ENCODE peak calls at places on chromosome 22, in five cellular contexts. D, L, N, S and T are unnamed samples.

GRCh38 chr22:32567544-32567943 is 92.9 kb downstream of the FBXO7 start:
- DNase-seq in D (no peak), L (no peak), N (no peak), S (no peak), T (no peak)

GRCh38 chr22:42180349-42180842 is 49.8 kb upstream of the CYP2D6 start:
- DNase-seq in D (no peak), L (peak), N (no peak), S (peak), T (no peak)

GRCh38 chr22:44325718-44326548 is 13.2 kb upstream of the SHISAL1 start:
- DNase-seq in D (no peak), L (no peak), N (no peak), S (peak), T (no peak)

GRCh38 chr22:36383110-36383581 is 4.6 kb downstream of the MYH9 start:
- DNase-seq in D (no peak), L (no peak), N (no peak), S (peak), T (no peak)

GRCh38 chr22:22210375-22210774 is 34.2 kb upstream of the VPREB1 start:
- DNase-seq in D (no peak), L (no peak), N (no peak), S (peak), T (peak)

GRCh38 chr22:47325249-47325648 is 562.8 kb downstream of the TBC1D22A start:
- DNase-seq in D (no peak), L (no peak), N (no peak), S (no peak), T (no peak)

GRCh38 chr22:27133951-27134664 is 476.7 kb downstream of the MIAT start:
- DNase-seq in D (no peak), L (peak), N (peak), S (peak), T (no peak)

GRCh38 chr22:40510965-40511364 is 125.6 kb downstream of the MRTFA start:
- DNase-seq in D (no peak), L (no peak), N (no peak), S (no peak), T (no peak)

GRCh38 chr22:31082606-31083376 is 1.7 kb downstream of the SMTN start:
- DNase-seq in D (peak), L (peak), N (peak), S (peak), T (peak)

GRCh38 chr22:46074771-46075551 is 75.4 kb upstream of the PPARA start:
- DNase-seq in D (no peak), L (peak), N (peak), S (no peak), T (peak)

GRCh38 chr22:31753005-31753633 is 700 bp upstream of the DEPDC5 start:
- DNase-seq in D (peak), L (peak), N (peak), S (no peak), T (peak)

GRCh38 chr22:33579448-33580093 is 340.7 kb downstream of the LARGE1 start:
- DNase-seq in D (peak), L (peak), N (peak), S (peak), T (peak)

GRCh38 chr22:43849731-43850130 is 12.6 kb downstream of the SULT4A1 start:
- DNase-seq in D (no peak), L (no peak), N (no peak), S (no peak), T (peak)

GRCh38 chr22:25282671-25283561 is 63.5 kb downstream of the CRYBB2 start:
- DNase-seq in D (no peak), L (no peak), N (no peak), S (no peak), T (no peak)

GRCh38 chr22:46654927-46655595 is 34.9 kb downstream of the GRAMD4 start:
- DNase-seq in D (peak), L (no peak), N (no peak), S (no peak), T (no peak)

GRCh38 chr22:30290679-30291333 is 1.5 kb upstream of the CASTOR1 start:
- DNase-seq in D (peak), L (peak), N (peak), S (peak), T (peak)

GRCh38 chr22:41367039-41367679 is 14.6 kb upstream of the TEF start:
- DNase-seq in D (peak), L (peak), N (peak), S (peak), T (peak)

GRCh38 chr22:38162881-38163843 is 18.5 kb downstream of the PLA2G6 start:
- DNase-seq in D (no peak), L (no peak), N (no peak), S (no peak), T (peak)

GRCh38 chr22:31625661-31626426 is 36.2 kb downstream of the PISD start:
- DNase-seq in D (peak), L (no peak), N (peak), S (peak), T (no peak)

GRCh38 chr22:21650823-21651520 is 8.9 kb downstream of the SDF2L1 start:
- DNase-seq in D (no peak), L (no peak), N (no peak), S (no peak), T (no peak)

GRCh38 chr22:48536691-48537591 is 1290.7 kb downstream of the BRD1 start:
- DNase-seq in D (peak), L (no peak), N (no peak), S (no peak), T (peak)

GRCh38 chr22:38081941-38082828 is 1.8 kb downstream of the SLC16A8 start:
- DNase-seq in D (no peak), L (peak), N (peak), S (no peak), T (peak)

GRCh38 chr22:38456841-38457699 is 2.1 kb upstream of the KCNJ4 start:
- DNase-seq in D (no peak), L (no peak), N (no peak), S (no peak), T (no peak)

GRCh38 chr22:37496651-37497599 is 10.7 kb upstream of the MFNG start:
- DNase-seq in D (no peak), L (no peak), N (no peak), S (peak), T (no peak)

GRCh38 chr22:28986366-28986765 is 75.3 kb downstream of the C22orf31 start:
- DNase-seq in D (no peak), L (no peak), N (no peak), S (no peak), T (no peak)

GRCh38 chr22:25013634-25014033 is 61.1 kb downstream of the KIAA1671 start:
- DNase-seq in D (no peak), L (no peak), N (no peak), S (no peak), T (no peak)

GRCh38 chr22:24517446-24517845 is 22.3 kb downstream of the UPB1 start:
- DNase-seq in D (no peak), L (no peak), N (no peak), S (no peak), T (no peak)

GRCh38 chr22:31504282-31504681 is 7.9 kb downstream of the SFI1 start:
- DNase-seq in D (no peak), L (no peak), N (no peak), S (peak), T (no peak)

GRCh38 chr22:49763696-49764095 is 64.0 kb downstream of the BRD1 start:
- DNase-seq in D (no peak), L (peak), N (no peak), S (no peak), T (peak)

GRCh38 chr22:50525991-50526848 is 822 bp upstream of the SCO2 start:
- DNase-seq in D (peak), L (peak), N (peak), S (peak), T (peak)

GRCh38 chr22:23119492-23120414 is 22.0 kb downstream of the RSPH14 start:
- DNase-seq in D (no peak), L (no peak), N (no peak), S (no peak), T (no peak)

GRCh38 chr22:24428751-24429410 is 1.5 kb downstream of the ADORA2A start:
- DNase-seq in D (no peak), L (no peak), N (no peak), S (no peak), T (peak)